ENCODE peak calls at places on chromosome 1, in six cellular contexts. One of them, this sample, is unnamed.

GRCh38 chr1:64493864-64494263 is 23.9 kb downstream of the CACHD1 start:
- DNase-seq in T-helper 2 cell: no peak
- DNase-seq in activated CD4-positive, alpha-beta T cell treated with anti-CD3 and anti-CD28 coated beads, Interleukin-2, amount 10 ng/mL, durations not matched to agents 7 days and 5 days: no peak
- DNase-seq in uterus: no peak
- DNase-seq in CD4-positive, alpha-beta T cell: no peak
- DNase-seq in fibroblast of lung: no peak
- DNase-seq in this sample: no peak

GRCh38 chr1:42340898-42341297 is 5.9 kb upstream of the FOXJ3 start:
- DNase-seq in uterus: no peak
- DNase-seq in CD4-positive, alpha-beta T cell: no peak
- DNase-seq in T-helper 2 cell: no peak
- DNase-seq in fibroblast of lung: no peak
- DNase-seq in activated CD4-positive, alpha-beta T cell treated with anti-CD3 and anti-CD28 coated beads, Interleukin-2, amount 10 ng/mL, durations not matched to agents 7 days and 5 days: no peak
- DNase-seq in this sample: no peak

GRCh38 chr1:41954533-41954944 is 35.8 kb upstream of the HIVEP3 start:
- DNase-seq in CD4-positive, alpha-beta T cell: no peak
- DNase-seq in T-helper 2 cell: no peak
- DNase-seq in uterus: no peak
- DNase-seq in activated CD4-positive, alpha-beta T cell treated with anti-CD3 and anti-CD28 coated beads, Interleukin-2, amount 10 ng/mL, durations not matched to agents 7 days and 5 days: no peak
- DNase-seq in fibroblast of lung: peak
- DNase-seq in this sample: peak

GRCh38 chr1:183498342-183498991 is 26.2 kb downstream of the SMG7 start:
- DNase-seq in uterus: no peak
- DNase-seq in CD4-positive, alpha-beta T cell: no peak
- DNase-seq in T-helper 2 cell: no peak
- DNase-seq in fibroblast of lung: no peak
- DNase-seq in activated CD4-positive, alpha-beta T cell treated with anti-CD3 and anti-CD28 coated beads, Interleukin-2, amount 10 ng/mL, durations not matched to agents 7 days and 5 days: peak
- DNase-seq in this sample: no peak

GRCh38 chr1:151957098-151957497 is 36.6 kb downstream of the S100A10 start:
- DNase-seq in CD4-positive, alpha-beta T cell: no peak
- DNase-seq in uterus: no peak
- DNase-seq in activated CD4-positive, alpha-beta T cell treated with anti-CD3 and anti-CD28 coated beads, Interleukin-2, amount 10 ng/mL, durations not matched to agents 7 days and 5 days: no peak
- DNase-seq in fibroblast of lung: no peak
- DNase-seq in T-helper 2 cell: no peak
- DNase-seq in this sample: no peak

GRCh38 chr1:29527314-29528004 is 291.1 kb downstream of the PTPRU start:
- DNase-seq in CD4-positive, alpha-beta T cell: no peak
- DNase-seq in uterus: no peak
- DNase-seq in activated CD4-positive, alpha-beta T cell treated with anti-CD3 and anti-CD28 coated beads, Interleukin-2, amount 10 ng/mL, durations not matched to agents 7 days and 5 days: no peak
- DNase-seq in T-helper 2 cell: no peak
- DNase-seq in fibroblast of lung: no peak
- DNase-seq in this sample: no peak

GRCh38 chr1:31152181-31152768 is 86.8 kb upstream of the PUM1 start:
- DNase-seq in fibroblast of lung: peak
- DNase-seq in T-helper 2 cell: no peak
- DNase-seq in activated CD4-positive, alpha-beta T cell treated with anti-CD3 and anti-CD28 coated beads, Interleukin-2, amount 10 ng/mL, durations not matched to agents 7 days and 5 days: no peak
- DNase-seq in CD4-positive, alpha-beta T cell: no peak
- DNase-seq in uterus: no peak
- DNase-seq in this sample: peak

GRCh38 chr1:199132006-199132405 is 493.2 kb downstream of the PTPRC start:
- DNase-seq in CD4-positive, alpha-beta T cell: no peak
- DNase-seq in uterus: no peak
- DNase-seq in T-helper 2 cell: no peak
- DNase-seq in activated CD4-positive, alpha-beta T cell treated with anti-CD3 and anti-CD28 coated beads, Interleukin-2, amount 10 ng/mL, durations not matched to agents 7 days and 5 days: no peak
- DNase-seq in fibroblast of lung: no peak
- DNase-seq in this sample: no peak

GRCh38 chr1:208173749-208174148 is 70.4 kb downstream of the PLXNA2 start:
- DNase-seq in CD4-positive, alpha-beta T cell: no peak
- DNase-seq in activated CD4-positive, alpha-beta T cell treated with anti-CD3 and anti-CD28 coated beads, Interleukin-2, amount 10 ng/mL, durations not matched to agents 7 days and 5 days: no peak
- DNase-seq in fibroblast of lung: no peak
- DNase-seq in uterus: no peak
- DNase-seq in T-helper 2 cell: no peak
- DNase-seq in this sample: no peak

GRCh38 chr1:117660266-117660973 is 54.6 kb downstream of the TENT5C start:
- DNase-seq in fibroblast of lung: no peak
- DNase-seq in activated CD4-positive, alpha-beta T cell treated with anti-CD3 and anti-CD28 coated beads, Interleukin-2, amount 10 ng/mL, durations not matched to agents 7 days and 5 days: no peak
- DNase-seq in uterus: no peak
- DNase-seq in T-helper 2 cell: no peak
- DNase-seq in CD4-positive, alpha-beta T cell: no peak
- DNase-seq in this sample: no peak